ENCODE peak calls at places on chromosome 2, in six cellular contexts. One of them, this sample, is unnamed.

GRCh38 chr2:20573611-20574422 is 77.1 kb downstream of the HS1BP3 start:
- DNase-seq in breast epithelium: peak; percentile 56
- DNase-seq in Panc1: no peak
- DNase-seq in lower lobe of right lung: no peak
- DNase-seq in WERI-Rb-1: peak; percentile 67
- DNase-seq in IMR-90: peak; percentile 89
- DNase-seq in this sample: no peak

GRCh38 chr2:182836451-182836850 is 30.0 kb downstream of the FRZB start:
- DNase-seq in breast epithelium: no peak
- DNase-seq in Panc1: no peak
- DNase-seq in lower lobe of right lung: no peak
- DNase-seq in WERI-Rb-1: no peak
- DNase-seq in IMR-90: no peak
- DNase-seq in this sample: no peak

GRCh38 chr2:218015831-218016521 is 13.2 kb upstream of the TNS1 start:
- DNase-seq in breast epithelium: no peak
- DNase-seq in Panc1: no peak
- DNase-seq in lower lobe of right lung: no peak
- DNase-seq in WERI-Rb-1: peak; percentile 81
- DNase-seq in IMR-90: no peak
- DNase-seq in this sample: no peak

GRCh38 chr2:113980946-113981345 is 91.1 kb downstream of the ACTR3 start:
- DNase-seq in breast epithelium: no peak
- DNase-seq in Panc1: no peak
- DNase-seq in lower lobe of right lung: no peak
- DNase-seq in WERI-Rb-1: no peak
- DNase-seq in IMR-90: peak; percentile 52
- DNase-seq in this sample: no peak

GRCh38 chr2:121088251-121089004 is 196.6 kb downstream of the TFCP2L1 start:
- DNase-seq in breast epithelium: no peak
- DNase-seq in Panc1: no peak
- DNase-seq in lower lobe of right lung: no peak
- DNase-seq in WERI-Rb-1: no peak
- DNase-seq in IMR-90: no peak
- DNase-seq in this sample: no peak

GRCh38 chr2:122072666-122073065 is 317.2 kb downstream of the TSN start:
- DNase-seq in breast epithelium: no peak
- DNase-seq in Panc1: no peak
- DNase-seq in lower lobe of right lung: no peak
- DNase-seq in WERI-Rb-1: no peak
- DNase-seq in IMR-90: peak; percentile 45
- DNase-seq in this sample: no peak

GRCh38 chr2:64675860-64676259 is 22.1 kb upstream of the SERTAD2 start:
- DNase-seq in breast epithelium: no peak
- DNase-seq in Panc1: peak; percentile 77
- DNase-seq in lower lobe of right lung: no peak
- DNase-seq in WERI-Rb-1: no peak
- DNase-seq in IMR-90: peak; percentile 52
- DNase-seq in this sample: peak; percentile 18

GRCh38 chr2:89842180-89842908 is 1150.9 kb downstream of the RPIA start:
- DNase-seq in breast epithelium: no peak
- DNase-seq in Panc1: no peak
- DNase-seq in lower lobe of right lung: peak; percentile 34
- DNase-seq in WERI-Rb-1: no peak
- DNase-seq in IMR-90: no peak
- DNase-seq in this sample: no peak

GRCh38 chr2:137873860-137874259 is 90.4 kb upstream of the HNMT start:
- DNase-seq in breast epithelium: no peak
- DNase-seq in Panc1: no peak
- DNase-seq in lower lobe of right lung: no peak
- DNase-seq in WERI-Rb-1: no peak
- DNase-seq in IMR-90: no peak
- DNase-seq in this sample: no peak

GRCh38 chr2:207251022-207251421 is 85.3 kb upstream of the KLF7 start:
- DNase-seq in breast epithelium: no peak
- DNase-seq in Panc1: no peak
- DNase-seq in lower lobe of right lung: no peak
- DNase-seq in WERI-Rb-1: no peak
- DNase-seq in IMR-90: no peak
- DNase-seq in this sample: no peak

GRCh38 chr2:120344991-120345975 is 653 bp upstream of the INHBB start:
- DNase-seq in breast epithelium: no peak
- DNase-seq in Panc1: no peak
- DNase-seq in lower lobe of right lung: no peak
- DNase-seq in WERI-Rb-1: no peak
- DNase-seq in IMR-90: no peak
- DNase-seq in this sample: no peak

GRCh38 chr2:19863303-19864041 is 38.3 kb downstream of the TTC32 start:
- DNase-seq in breast epithelium: no peak
- DNase-seq in Panc1: peak; percentile 27
- DNase-seq in lower lobe of right lung: peak; percentile 82
- DNase-seq in WERI-Rb-1: peak; percentile 86
- DNase-seq in IMR-90: peak; percentile 45
- DNase-seq in this sample: peak; percentile 59

GRCh38 chr2:235931676-235932075 is 236.5 kb downstream of the GBX2 start:
- DNase-seq in breast epithelium: no peak
- DNase-seq in Panc1: no peak
- DNase-seq in lower lobe of right lung: no peak
- DNase-seq in WERI-Rb-1: no peak
- DNase-seq in IMR-90: no peak
- DNase-seq in this sample: no peak

GRCh38 chr2:32559136-32559535 is 68.7 kb upstream of the TTC27 start:
- DNase-seq in breast epithelium: no peak
- DNase-seq in Panc1: no peak
- DNase-seq in lower lobe of right lung: no peak
- DNase-seq in WERI-Rb-1: no peak
- DNase-seq in IMR-90: peak; percentile 33
- DNase-seq in this sample: no peak

GRCh38 chr2:134405641-134406081 is 151.8 kb downstream of the MGAT5 start:
- DNase-seq in breast epithelium: no peak
- DNase-seq in Panc1: no peak
- DNase-seq in lower lobe of right lung: no peak
- DNase-seq in WERI-Rb-1: no peak
- DNase-seq in IMR-90: peak; percentile 40
- DNase-seq in this sample: no peak

GRCh38 chr2:83991992-83992391 is 467.1 kb downstream of the SUCLG1 start:
- DNase-seq in breast epithelium: no peak
- DNase-seq in Panc1: no peak
- DNase-seq in lower lobe of right lung: no peak
- DNase-seq in WERI-Rb-1: no peak
- DNase-seq in IMR-90: no peak
- DNase-seq in this sample: no peak

GRCh38 chr2:118061135-118061955 is 26.9 kb upstream of the INSIG2 start:
- DNase-seq in breast epithelium: no peak
- DNase-seq in Panc1: peak; percentile 15
- DNase-seq in lower lobe of right lung: no peak
- DNase-seq in WERI-Rb-1: no peak
- DNase-seq in IMR-90: peak; percentile 12
- DNase-seq in this sample: no peak

GRCh38 chr2:23509071-23509470 is 124.1 kb downstream of the KLHL29 start:
- DNase-seq in breast epithelium: no peak
- DNase-seq in Panc1: no peak
- DNase-seq in lower lobe of right lung: peak; percentile 15
- DNase-seq in WERI-Rb-1: peak; percentile 42
- DNase-seq in IMR-90: no peak
- DNase-seq in this sample: no peak

GRCh38 chr2:213021971-213022899 is 129.2 kb downstream of the IKZF2 start:
- DNase-seq in breast epithelium: no peak
- DNase-seq in Panc1: no peak
- DNase-seq in lower lobe of right lung: no peak
- DNase-seq in WERI-Rb-1: no peak
- DNase-seq in IMR-90: peak; percentile 75
- DNase-seq in this sample: no peak

GRCh38 chr2:232300894-232301387 is 77.6 kb upstream of the ALPP start:
- DNase-seq in breast epithelium: no peak
- DNase-seq in Panc1: no peak
- DNase-seq in lower lobe of right lung: no peak
- DNase-seq in WERI-Rb-1: no peak
- DNase-seq in IMR-90: peak; percentile 29
- DNase-seq in this sample: no peak

GRCh38 chr2:209498574-209498973 is 74.7 kb downstream of the MAP2 start:
- DNase-seq in breast epithelium: no peak
- DNase-seq in Panc1: no peak
- DNase-seq in lower lobe of right lung: no peak
- DNase-seq in WERI-Rb-1: no peak
- DNase-seq in IMR-90: no peak
- DNase-seq in this sample: no peak

GRCh38 chr2:209495855-209496585 is 72.2 kb downstream of the MAP2 start:
- DNase-seq in breast epithelium: no peak
- DNase-seq in Panc1: peak; percentile 92
- DNase-seq in lower lobe of right lung: no peak
- DNase-seq in WERI-Rb-1: no peak
- DNase-seq in IMR-90: peak; percentile 98
- DNase-seq in this sample: no peak

GRCh38 chr2:209499071-209499470 is 75.2 kb downstream of the MAP2 start:
- DNase-seq in breast epithelium: no peak
- DNase-seq in Panc1: no peak
- DNase-seq in lower lobe of right lung: no peak
- DNase-seq in WERI-Rb-1: no peak
- DNase-seq in IMR-90: peak; percentile 36
- DNase-seq in this sample: no peak

GRCh38 chr2:209501579-209501978 is 77.7 kb downstream of the MAP2 start:
- DNase-seq in breast epithelium: no peak
- DNase-seq in Panc1: no peak
- DNase-seq in lower lobe of right lung: no peak
- DNase-seq in WERI-Rb-1: no peak
- DNase-seq in IMR-90: no peak
- DNase-seq in this sample: no peak

GRCh38 chr2:209496586-209496982 is 72.7 kb downstream of the MAP2 start:
- DNase-seq in breast epithelium: no peak
- DNase-seq in Panc1: no peak
- DNase-seq in lower lobe of right lung: no peak
- DNase-seq in WERI-Rb-1: no peak
- DNase-seq in IMR-90: peak; percentile 40
- DNase-seq in this sample: no peak
- H3K27ac ChIP-seq in breast epithelium: peak overlapping the region; percentile 13
- H3K27ac ChIP-seq in Panc1: peak overlapping the region; percentile 24
- H3K27ac ChIP-seq in lower lobe of right lung: peak overlapping the region; percentile 74
- H3K27ac ChIP-seq in WERI-Rb-1: no peak overlapping the region
- H3K27ac ChIP-seq in IMR-90: no peak overlapping the region
- H3K27ac ChIP-seq in this sample: no peak overlapping the region

DNA sequence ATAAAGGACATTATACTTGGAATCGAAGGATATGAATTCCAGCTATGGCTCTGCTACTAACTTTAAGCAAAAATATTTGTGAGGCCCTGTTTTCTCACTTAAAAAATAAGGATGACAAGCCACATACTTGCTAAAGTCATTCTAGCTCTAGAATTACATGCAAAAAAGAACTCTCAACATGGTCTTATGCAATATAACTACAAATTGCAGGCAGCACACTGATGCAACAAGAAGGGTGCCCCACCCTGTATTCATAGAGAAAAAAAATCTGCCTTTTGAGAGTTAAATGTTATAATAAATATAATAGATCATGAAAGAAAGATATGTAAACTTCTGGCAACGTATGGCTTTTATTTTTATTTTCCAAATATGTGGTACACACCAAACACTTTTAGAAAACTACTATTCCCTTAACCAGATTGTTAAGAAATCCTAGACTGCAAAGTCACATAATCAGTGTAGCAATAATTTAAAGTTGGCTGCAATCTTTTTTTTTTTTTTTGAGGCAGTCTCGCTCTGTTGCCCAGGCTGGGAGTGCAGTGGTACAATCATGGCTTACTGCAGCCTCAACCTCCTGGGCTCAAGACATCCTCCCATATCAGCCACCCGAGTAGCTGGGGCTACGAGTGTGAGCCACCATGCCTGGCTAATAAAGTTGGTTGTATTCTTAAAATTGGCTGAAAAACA is 40.2 kb upstream of the WDSUB1 start:
- DNase-seq in breast epithelium: no peak
- DNase-seq in Panc1: no peak
- DNase-seq in lower lobe of right lung: no peak
- DNase-seq in WERI-Rb-1: no peak
- DNase-seq in IMR-90: peak; percentile 39
- DNase-seq in this sample: no peak
- TF ChIP-seq CTCF in breast epithelium: no peak
- TF ChIP-seq CTCF in Panc1: no peak
- TF ChIP-seq CTCF in lower lobe of right lung: no peak
- TF ChIP-seq CTCF in WERI-Rb-1: no peak
- TF ChIP-seq CTCF in IMR-90: no peak
- TF ChIP-seq CTCF in this sample: no peak

GRCh38 chr2:178480227-178481181 is at the start of gene PLEKHA3:
- DNase-seq in breast epithelium: peak; percentile 84
- DNase-seq in Panc1: no peak
- DNase-seq in lower lobe of right lung: peak; percentile 98
- DNase-seq in WERI-Rb-1: peak; percentile 94
- DNase-seq in IMR-90: peak; percentile 94
- DNase-seq in this sample: peak; percentile 77
- H3K27ac ChIP-seq in breast epithelium: peak within 1 kb of the TSS; percentile 93
- H3K27ac ChIP-seq in Panc1: peak within 1 kb of the TSS; percentile 84
- H3K27ac ChIP-seq in lower lobe of right lung: peak within 1 kb of the TSS; percentile 96
- H3K27ac ChIP-seq in WERI-Rb-1: peak within 1 kb of the TSS; percentile 85
- H3K27ac ChIP-seq in IMR-90: peak within 1 kb of the TSS; percentile 74
- H3K27ac ChIP-seq in this sample: peak within 1 kb of the TSS; percentile 76

GRCh38 chr2:36318547-36318946 is 37.0 kb upstream of the CRIM1 start:
- DNase-seq in breast epithelium: no peak
- DNase-seq in Panc1: no peak
- DNase-seq in lower lobe of right lung: no peak
- DNase-seq in WERI-Rb-1: no peak
- DNase-seq in IMR-90: no peak
- DNase-seq in this sample: no peak
- TF ChIP-seq CTCF in breast epithelium: no peak
- TF ChIP-seq CTCF in Panc1: peak; percentile 34
- TF ChIP-seq CTCF in lower lobe of right lung: no peak
- TF ChIP-seq CTCF in WERI-Rb-1: peak; percentile 31
- TF ChIP-seq CTCF in IMR-90: peak; percentile 18
- TF ChIP-seq CTCF in this sample: no peak

GRCh38 chr2:224036731-224037376 is 2.2 kb downstream of the SERPINE2 start:
- DNase-seq in breast epithelium: no peak
- DNase-seq in Panc1: no peak
- DNase-seq in lower lobe of right lung: no peak
- DNase-seq in WERI-Rb-1: no peak
- DNase-seq in IMR-90: no peak
- DNase-seq in this sample: no peak

GRCh38 chr2:224033601-224034000 is 5.5 kb downstream of the SERPINE2 start:
- DNase-seq in breast epithelium: no peak
- DNase-seq in Panc1: no peak
- DNase-seq in lower lobe of right lung: no peak
- DNase-seq in WERI-Rb-1: no peak
- DNase-seq in IMR-90: no peak
- DNase-seq in this sample: no peak

GRCh38 chr2:224031358-224031970 is 7.6 kb downstream of the SERPINE2 start:
- DNase-seq in breast epithelium: no peak
- DNase-seq in Panc1: no peak
- DNase-seq in lower lobe of right lung: no peak
- DNase-seq in WERI-Rb-1: no peak
- DNase-seq in IMR-90: no peak
- DNase-seq in this sample: no peak

GRCh38 chr2:224032283-224032682 is 6.8 kb downstream of the SERPINE2 start:
- DNase-seq in breast epithelium: no peak
- DNase-seq in Panc1: no peak
- DNase-seq in lower lobe of right lung: no peak
- DNase-seq in WERI-Rb-1: no peak
- DNase-seq in IMR-90: no peak
- DNase-seq in this sample: peak; percentile 13

DNA sequence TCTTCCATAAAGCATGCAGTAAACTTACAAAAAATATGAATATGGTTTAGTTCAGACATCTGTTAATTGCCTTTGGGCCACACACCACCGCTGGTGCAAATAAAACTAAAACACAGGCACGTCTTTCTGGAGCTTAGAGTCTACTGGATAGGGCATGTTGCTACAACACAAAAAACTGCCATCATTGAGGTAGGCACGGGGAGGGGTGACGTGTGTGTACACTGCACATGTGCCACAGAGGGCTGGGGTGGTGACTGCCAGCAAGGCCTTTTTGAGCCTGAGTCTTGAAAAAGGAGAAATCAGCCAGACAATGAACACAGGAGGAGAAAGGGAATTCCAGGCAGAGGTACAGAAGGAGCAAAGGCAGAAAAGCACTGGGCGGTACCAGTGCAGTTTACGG is 5.1 kb downstream of the SERPINE2 start:
- DNase-seq in breast epithelium: no peak
- DNase-seq in Panc1: no peak
- DNase-seq in lower lobe of right lung: no peak
- DNase-seq in WERI-Rb-1: no peak
- DNase-seq in IMR-90: no peak
- DNase-seq in this sample: no peak
- H3K27ac ChIP-seq in breast epithelium: no peak overlapping the region
- H3K27ac ChIP-seq in Panc1: no peak overlapping the region
- H3K27ac ChIP-seq in lower lobe of right lung: no peak overlapping the region
- H3K27ac ChIP-seq in WERI-Rb-1: no peak overlapping the region
- H3K27ac ChIP-seq in IMR-90: no peak overlapping the region
- H3K27ac ChIP-seq in this sample: no peak overlapping the region

This sample was measured in CD4-positive, alpha-beta T cell.